ENCODE peak calls at places on chromosomes 12 and 14, in seven cellular contexts. U is HS-5; H is activated naive CD8-positive, alpha-beta T cell treated with anti-CD3 and anti-CD28 coated beads, Interleukin-2, amount 50 U/mL, for 24 hours; J is MM.1S; W is GM13976; V is DMS153; N is NCI-H2171 treated with DMSO at 0.1 percent for 48 hours. D is an unnamed sample.

GRCh38 chr14:102212356-102212755 is 72.7 kb downstream of the WDR20 start:
- DNase-seq in N (no peak), W (no peak), J (no peak), U (no peak), H (no peak), V (no peak), D (no peak)

GRCh38 chr14:104974665-104975390 is 3.3 kb downstream of the AHNAK2 start:
- DNase-seq in J (no peak), U (no peak), H (no peak), V (no peak), W (no peak), N (no peak), D (no peak)

GRCh38 chr12:94643585-94643984 is 6.8 kb downstream of the TMCC3 start:
- DNase-seq in U (no peak), V (no peak), N (no peak), W (no peak), J (no peak), H (no peak), D (no peak)

GRCh38 chr12:56996793-56997545 is 9.4 kb downstream of the ZBTB39 start:
- DNase-seq in J (no peak), H (no peak), V (no peak), N (no peak), U (no peak), W (no peak), D (no peak)

GRCh38 chr12:76470028-76470939 is 89.3 kb downstream of the OSBPL8 start:
- DNase-seq in H (no peak), J (peak), N (peak), V (no peak), U (peak), W (peak), D (no peak)

GRCh38 chr12:123936956-123937706 is 35.5 kb downstream of the CCDC92 start:
- DNase-seq in N (no peak), W (no peak), U (no peak), V (no peak), H (no peak), J (no peak), D (no peak)

GRCh38 chr12:107759410-107759809 is 1.5 kb downstream of the PRDM4 start:
- DNase-seq in U (peak), N (no peak), J (peak), V (peak), H (no peak), W (no peak), D (peak)

GRCh38 chr12:55997535-55997859 is 421 bp downstream of the SUOX start:
- DNase-seq in U (no peak), J (no peak), W (no peak), V (no peak), N (no peak), H (no peak), D (no peak)

GRCh38 chr14:31286456-31287293 is 79.1 kb upstream of the HECTD1 start:
- DNase-seq in J (no peak), W (no peak), H (peak), U (no peak), V (no peak), N (no peak), D (no peak)

GRCh38 chr14:95314609-95315008 is 5.1 kb downstream of the CLMN start:
- DNase-seq in V (no peak), H (peak), W (peak), U (no peak), J (no peak), N (no peak), D (no peak)

GRCh38 chr14:36771256-36771655 is 109.6 kb downstream of the PAX9 start:
- DNase-seq in U (no peak), V (peak), J (no peak), H (no peak), N (peak), W (no peak), D (peak)